ENCODE peak calls at places on chromosomes 1 and 21, in eight cellular contexts. One of them, this sample, is unnamed.

GRCh38 chr1:227785812-227786608 is 29.5 kb upstream of the PRSS38 start:
- DNase-seq in GM23338: no peak
- DNase-seq in BJ: no peak
- DNase-seq in Panc1: no peak
- DNase-seq in HCT116: no peak
- DNase-seq in A549: no peak
- DNase-seq in Karpas-422: no peak
- DNase-seq in pancreas: no peak
- DNase-seq in this sample: no peak

GRCh38 chr1:209825591-209826433 is 2.0 kb upstream of the UTP25 start:
- DNase-seq in GM23338: no peak
- DNase-seq in BJ: no peak
- DNase-seq in Panc1: no peak
- DNase-seq in HCT116: no peak
- DNase-seq in A549: peak; percentile 52
- DNase-seq in Karpas-422: no peak
- DNase-seq in pancreas: no peak
- DNase-seq in this sample: no peak

GRCh38 chr1:44587796-44588460 is 86.4 kb downstream of the TMEM53 start:
- DNase-seq in GM23338: no peak
- DNase-seq in BJ: no peak
- DNase-seq in Panc1: no peak
- DNase-seq in HCT116: no peak
- DNase-seq in A549: no peak
- DNase-seq in Karpas-422: no peak
- DNase-seq in pancreas: no peak
- DNase-seq in this sample: no peak

GRCh38 chr1:35460796-35461195 is 96.4 kb downstream of the KIAA0319L start:
- DNase-seq in GM23338: no peak
- DNase-seq in BJ: no peak
- DNase-seq in Panc1: no peak
- DNase-seq in HCT116: no peak
- DNase-seq in A549: no peak
- DNase-seq in Karpas-422: no peak
- DNase-seq in pancreas: no peak
- DNase-seq in this sample: no peak

GRCh38 chr21:14012409-14012808 is 198.3 kb downstream of the LIPI start:
- DNase-seq in GM23338: no peak
- DNase-seq in BJ: no peak
- DNase-seq in Panc1: no peak
- DNase-seq in HCT116: no peak
- DNase-seq in A549: no peak
- DNase-seq in Karpas-422: no peak
- DNase-seq in pancreas: no peak
- DNase-seq in this sample: no peak

GRCh38 chr1:116739371-116740007 is 14.7 kb upstream of the CD2 start:
- DNase-seq in GM23338: no peak
- DNase-seq in BJ: no peak
- DNase-seq in Panc1: no peak
- DNase-seq in HCT116: no peak
- DNase-seq in A549: no peak
- DNase-seq in Karpas-422: no peak
- DNase-seq in pancreas: no peak
- DNase-seq in this sample: no peak

GRCh38 chr1:110608247-110608646 is 2.1 kb upstream of the KCNA2 start:
- DNase-seq in GM23338: no peak
- DNase-seq in BJ: no peak
- DNase-seq in Panc1: no peak
- DNase-seq in HCT116: no peak
- DNase-seq in A549: no peak
- DNase-seq in Karpas-422: no peak
- DNase-seq in pancreas: no peak
- DNase-seq in this sample: no peak

GRCh38 chr1:182955596-182956588 is 2.9 kb upstream of the SHCBP1L start:
- DNase-seq in GM23338: no peak
- DNase-seq in BJ: peak; percentile 84
- DNase-seq in Panc1: no peak
- DNase-seq in HCT116: no peak
- DNase-seq in A549: peak; percentile 13
- DNase-seq in Karpas-422: no peak
- DNase-seq in pancreas: no peak
- DNase-seq in this sample: peak; percentile 16

GRCh38 chr1:200962631-200963030 is 60.9 kb downstream of the KIF21B start:
- DNase-seq in GM23338: no peak
- DNase-seq in BJ: no peak
- DNase-seq in Panc1: no peak
- DNase-seq in HCT116: no peak
- DNase-seq in A549: no peak
- DNase-seq in Karpas-422: no peak
- DNase-seq in pancreas: no peak
- DNase-seq in this sample: no peak

GRCh38 chr1:184260382-184260781 is 126.4 kb upstream of the C1orf21 start:
- DNase-seq in GM23338: no peak
- DNase-seq in BJ: peak; percentile 69
- DNase-seq in Panc1: no peak
- DNase-seq in HCT116: no peak
- DNase-seq in A549: no peak
- DNase-seq in Karpas-422: no peak
- DNase-seq in pancreas: no peak
- DNase-seq in this sample: no peak

GRCh38 chr1:41599912-41600311 is 115.4 kb upstream of the EDN2 start:
- DNase-seq in GM23338: peak; percentile 66
- DNase-seq in BJ: no peak
- DNase-seq in Panc1: no peak
- DNase-seq in HCT116: no peak
- DNase-seq in A549: peak; percentile 16
- DNase-seq in Karpas-422: no peak
- DNase-seq in pancreas: no peak
- DNase-seq in this sample: no peak

GRCh38 chr1:183605904-183606303 is 15.6 kb upstream of the NCF2 start:
- DNase-seq in GM23338: no peak
- DNase-seq in BJ: no peak
- DNase-seq in Panc1: no peak
- DNase-seq in HCT116: no peak
- DNase-seq in A549: no peak
- DNase-seq in Karpas-422: no peak
- DNase-seq in pancreas: no peak
- DNase-seq in this sample: no peak

GRCh38 chr1:197197430-197197997 is 51.0 kb upstream of the ASPM start:
- DNase-seq in GM23338: peak; percentile 27
- DNase-seq in BJ: no peak
- DNase-seq in Panc1: no peak
- DNase-seq in HCT116: no peak
- DNase-seq in A549: no peak
- DNase-seq in Karpas-422: no peak
- DNase-seq in pancreas: no peak
- DNase-seq in this sample: no peak

GRCh38 chr1:229003233-229004031 is 267.5 kb upstream of the RAB4A start:
- DNase-seq in GM23338: peak; percentile 12
- DNase-seq in BJ: no peak
- DNase-seq in Panc1: no peak
- DNase-seq in HCT116: no peak
- DNase-seq in A549: no peak
- DNase-seq in Karpas-422: no peak
- DNase-seq in pancreas: no peak
- DNase-seq in this sample: no peak

GRCh38 chr1:46747683-46748288 is 28.9 kb upstream of the EFCAB14 start:
- DNase-seq in GM23338: peak; percentile 92
- DNase-seq in BJ: no peak
- DNase-seq in Panc1: peak; percentile 28
- DNase-seq in HCT116: peak; percentile 34
- DNase-seq in A549: peak; percentile 47
- DNase-seq in Karpas-422: peak; percentile 71
- DNase-seq in pancreas: no peak
- DNase-seq in this sample: peak; percentile 21

GRCh38 chr1:185695299-185695698 is 38.9 kb upstream of the HMCN1 start:
- DNase-seq in GM23338: peak; percentile 20
- DNase-seq in BJ: no peak
- DNase-seq in Panc1: no peak
- DNase-seq in HCT116: no peak
- DNase-seq in A549: no peak
- DNase-seq in Karpas-422: peak; percentile 79
- DNase-seq in pancreas: no peak
- DNase-seq in this sample: no peak

GRCh38 chr21:18041012-18041411 is 203.6 kb upstream of the CHODL start:
- DNase-seq in GM23338: peak; percentile 80
- DNase-seq in BJ: no peak
- DNase-seq in Panc1: no peak
- DNase-seq in HCT116: no peak
- DNase-seq in A549: peak; percentile 0
- DNase-seq in Karpas-422: peak; percentile 72
- DNase-seq in pancreas: no peak
- DNase-seq in this sample: peak; percentile 28

GRCh38 chr1:203168256-203168786 is 7.3 kb downstream of the MYBPH start:
- DNase-seq in GM23338: no peak
- DNase-seq in BJ: no peak
- DNase-seq in Panc1: no peak
- DNase-seq in HCT116: no peak
- DNase-seq in A549: no peak
- DNase-seq in Karpas-422: no peak
- DNase-seq in pancreas: no peak
- DNase-seq in this sample: no peak

GRCh38 chr1:68979891-68980290 is 483.0 kb upstream of the DEPDC1 start:
- DNase-seq in GM23338: no peak
- DNase-seq in BJ: no peak
- DNase-seq in Panc1: no peak
- DNase-seq in HCT116: no peak
- DNase-seq in A549: no peak
- DNase-seq in Karpas-422: no peak
- DNase-seq in pancreas: no peak
- DNase-seq in this sample: no peak

GRCh38 chr1:111219466-111220286 is 7.8 kb upstream of the CHI3L2 start:
- DNase-seq in GM23338: no peak
- DNase-seq in BJ: no peak
- DNase-seq in Panc1: no peak
- DNase-seq in HCT116: no peak
- DNase-seq in A549: no peak
- DNase-seq in Karpas-422: peak; percentile 95
- DNase-seq in pancreas: no peak
- DNase-seq in this sample: peak; percentile 98

GRCh38 chr1:201126832-201127754 is at the start of gene ASCL5:
- DNase-seq in GM23338: peak; percentile 68
- DNase-seq in BJ: no peak
- DNase-seq in Panc1: no peak
- DNase-seq in HCT116: peak; percentile 72
- DNase-seq in A549: peak; percentile 53
- DNase-seq in Karpas-422: no peak
- DNase-seq in pancreas: peak; percentile 90
- DNase-seq in this sample: no peak

GRCh38 chr1:157198619-157199420 is 60.6 kb upstream of the ETV3 start:
- DNase-seq in GM23338: no peak
- DNase-seq in BJ: no peak
- DNase-seq in Panc1: no peak
- DNase-seq in HCT116: no peak
- DNase-seq in A549: no peak
- DNase-seq in Karpas-422: no peak
- DNase-seq in pancreas: no peak
- DNase-seq in this sample: no peak

GRCh38 chr1:1337793-1338147 is 6.7 kb downstream of the TAS1R3 start:
- DNase-seq in GM23338: peak; percentile 74
- DNase-seq in BJ: no peak
- DNase-seq in Panc1: no peak
- DNase-seq in HCT116: peak; percentile 32
- DNase-seq in A549: no peak
- DNase-seq in Karpas-422: peak; percentile 89
- DNase-seq in pancreas: no peak
- DNase-seq in this sample: peak; percentile 32

GRCh38 chr1:245961137-245961540 is 545.9 kb downstream of the SMYD3 start:
- DNase-seq in GM23338: no peak
- DNase-seq in BJ: no peak
- DNase-seq in Panc1: no peak
- DNase-seq in HCT116: no peak
- DNase-seq in A549: no peak
- DNase-seq in Karpas-422: no peak
- DNase-seq in pancreas: no peak
- DNase-seq in this sample: no peak

GRCh38 chr1:88079036-88079435 is 605.0 kb upstream of the PKN2 start:
- DNase-seq in GM23338: peak; percentile 85
- DNase-seq in BJ: no peak
- DNase-seq in Panc1: no peak
- DNase-seq in HCT116: peak; percentile 15
- DNase-seq in A549: no peak
- DNase-seq in Karpas-422: no peak
- DNase-seq in pancreas: no peak
- DNase-seq in this sample: no peak

GRCh38 chr1:54477153-54477561 is 70.9 kb upstream of the ACOT11 start:
- DNase-seq in GM23338: no peak
- DNase-seq in BJ: no peak
- DNase-seq in Panc1: no peak
- DNase-seq in HCT116: no peak
- DNase-seq in A549: no peak
- DNase-seq in Karpas-422: no peak
- DNase-seq in pancreas: no peak
- DNase-seq in this sample: no peak
- H3K4me3 ChIP-seq in GM23338: no peak overlapping the region
- H3K4me3 ChIP-seq in BJ: no peak overlapping the region
- H3K4me3 ChIP-seq in Panc1: no peak overlapping the region
- H3K4me3 ChIP-seq in HCT116: no peak overlapping the region
- H3K4me3 ChIP-seq in A549: no peak overlapping the region
- H3K4me3 ChIP-seq in Karpas-422: no peak overlapping the region
- H3K4me3 ChIP-seq in pancreas: no peak overlapping the region
- H3K4me3 ChIP-seq in this sample: no peak overlapping the region

DNA sequence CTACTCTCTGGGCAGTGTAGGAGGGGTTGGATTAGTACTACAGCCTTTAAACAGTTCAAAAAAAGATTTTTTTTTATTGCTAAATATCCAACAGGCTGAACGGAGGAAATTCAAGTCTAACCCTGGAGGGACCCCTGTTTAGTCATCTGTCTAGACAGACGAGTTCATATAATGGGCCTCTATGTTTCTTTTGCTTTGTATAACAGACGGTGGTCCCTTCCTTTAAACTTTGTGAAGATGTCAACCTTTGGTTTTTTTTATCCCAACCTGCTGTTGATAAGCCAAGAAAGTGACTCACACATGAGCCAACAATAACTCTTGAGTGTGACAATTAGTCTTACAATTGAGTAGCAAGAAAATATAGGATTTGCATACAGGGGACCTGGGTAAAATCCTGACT is 29.8 kb downstream of the TGFB2 start:
- DNase-seq in GM23338: no peak
- DNase-seq in BJ: no peak
- DNase-seq in Panc1: no peak
- DNase-seq in HCT116: no peak
- DNase-seq in A549: peak; percentile 73
- DNase-seq in Karpas-422: no peak
- DNase-seq in pancreas: no peak
- DNase-seq in this sample: no peak
- H3K4me3 ChIP-seq in GM23338: no peak overlapping the region
- H3K4me3 ChIP-seq in BJ: no peak overlapping the region
- H3K4me3 ChIP-seq in Panc1: no peak overlapping the region
- H3K4me3 ChIP-seq in HCT116: no peak overlapping the region
- H3K4me3 ChIP-seq in A549: no peak overlapping the region
- H3K4me3 ChIP-seq in Karpas-422: no peak overlapping the region
- H3K4me3 ChIP-seq in pancreas: no peak overlapping the region
- H3K4me3 ChIP-seq in this sample: no peak overlapping the region

GRCh38 chr1:81876901-81877750 is 76.4 kb downstream of the ADGRL2 start:
- DNase-seq in GM23338: peak; percentile 38
- DNase-seq in BJ: no peak
- DNase-seq in Panc1: no peak
- DNase-seq in HCT116: no peak
- DNase-seq in A549: peak; percentile 3
- DNase-seq in Karpas-422: no peak
- DNase-seq in pancreas: no peak
- DNase-seq in this sample: no peak
- H3K4me3 ChIP-seq in GM23338: no peak overlapping the region
- H3K4me3 ChIP-seq in BJ: no peak overlapping the region
- H3K4me3 ChIP-seq in Panc1: no peak overlapping the region
- H3K4me3 ChIP-seq in HCT116: no peak overlapping the region
- H3K4me3 ChIP-seq in A549: no peak overlapping the region
- H3K4me3 ChIP-seq in Karpas-422: no peak overlapping the region
- H3K4me3 ChIP-seq in pancreas: no peak overlapping the region
- H3K4me3 ChIP-seq in this sample: no peak overlapping the region

GRCh38 chr1:180815188-180815587 is 97.5 kb upstream of the KIAA1614 start:
- DNase-seq in GM23338: no peak
- DNase-seq in BJ: no peak
- DNase-seq in Panc1: no peak
- DNase-seq in HCT116: no peak
- DNase-seq in A549: no peak
- DNase-seq in Karpas-422: no peak
- DNase-seq in pancreas: no peak
- DNase-seq in this sample: no peak
- H3K4me3 ChIP-seq in GM23338: no peak overlapping the region
- H3K4me3 ChIP-seq in BJ: no peak overlapping the region
- H3K4me3 ChIP-seq in Panc1: no peak overlapping the region
- H3K4me3 ChIP-seq in HCT116: no peak overlapping the region
- H3K4me3 ChIP-seq in A549: no peak overlapping the region
- H3K4me3 ChIP-seq in Karpas-422: no peak overlapping the region
- H3K4me3 ChIP-seq in pancreas: no peak overlapping the region
- H3K4me3 ChIP-seq in this sample: no peak overlapping the region

This sample was measured in GM12865.